ENCODE peak calls at places on chromosome X, in eight cellular contexts. U is testis, X is body of pancreas, T is aorta, S is GM23248, O is tibial artery, D is Panc1, G is PC-9. K is an unnamed sample.

GRCh38 chrX:38898261-38898660 is 97.0 kb downstream of the MID1IP1 start:
- DNase-seq in U (no peak), X (no peak), T (no peak), S (no peak), O (no peak), D (no peak), G (no peak), K (no peak)

GRCh38 chrX:129908636-129909035 is 2.7 kb downstream of the UTP14A start:
- DNase-seq in U (no peak), X (no peak), T (no peak), S (no peak), O (no peak), D (no peak), G (no peak), K (no peak)

GRCh38 chrX:14963447-14964236 is 90.4 kb downstream of the MOSPD2 start:
- DNase-seq in U (no peak), X (no peak), T (no peak), S (peak; percentile 53), O (no peak), D (no peak), G (no peak), K (no peak)

GRCh38 chrX:101416691-101417090 is 8.7 kb downstream of the HNRNPH2 start:
- DNase-seq in U (no peak), X (no peak), T (no peak), S (no peak), O (no peak), D (no peak), G (no peak), K (no peak)

GRCh38 chrX:30713061-30713525 is 59.9 kb downstream of the GK start:
- DNase-seq in U (peak; percentile 57), X (peak; percentile 61), T (peak; percentile 58), S (peak; percentile 73), O (peak; percentile 59), D (peak; percentile 12), G (peak; percentile 22), K (peak; percentile 42)

GRCh38 chrX:20437678-20438077 is 171.0 kb upstream of the RPS6KA3 start:
- DNase-seq in U (no peak), X (no peak), T (no peak), S (no peak), O (no peak), D (no peak), G (no peak), K (peak; percentile 21)

GRCh38 chrX:124726881-124727280 is 380.5 kb downstream of the SH2D1A start:
- DNase-seq in U (no peak), X (no peak), T (no peak), S (no peak), O (no peak), D (no peak), G (no peak), K (no peak)

GRCh38 chrX:19794690-19795089 is 92.7 kb downstream of the SH3KBP1 start:
- DNase-seq in U (no peak), X (no peak), T (no peak), S (peak; percentile 14), O (no peak), D (no peak), G (no peak), K (peak; percentile 29)

GRCh38 chrX:9829308-9830267 is 43.4 kb downstream of the SHROOM2 start:
- DNase-seq in U (no peak), X (no peak), T (no peak), S (peak; percentile 14), O (no peak), D (no peak), G (peak; percentile 59), K (no peak)

GRCh38 chrX:93874554-93874953 is 200.5 kb downstream of the FAM133A start:
- DNase-seq in U (peak; percentile 33), X (peak; percentile 32), T (no peak), S (peak; percentile 20), O (no peak), D (no peak), G (peak; percentile 3), K (no peak)

GRCh38 chrX:132651411-132652086 is 162.7 kb upstream of the MBNL3 start:
- DNase-seq in U (no peak), X (no peak), T (no peak), S (peak; percentile 56), O (no peak), D (no peak), G (no peak), K (no peak)

GRCh38 chrX:103878466-103879151 is 46.6 kb upstream of the RAB9B start:
- DNase-seq in U (no peak), X (no peak), T (no peak), S (peak; percentile 75), O (no peak), D (peak; percentile 24), G (peak; percentile 6), K (no peak)

GRCh38 chrX:46588263-46588662 is 14.7 kb downstream of the CHST7 start:
- DNase-seq in U (peak; percentile 40), X (peak; percentile 27), T (peak; percentile 50), S (peak; percentile 66), O (peak; percentile 63), D (no peak), G (no peak), K (no peak)

GRCh38 chrX:43469391-43470054 is 186.6 kb upstream of the MAOA start:
- DNase-seq in U (no peak), X (no peak), T (no peak), S (no peak), O (no peak), D (no peak), G (no peak), K (peak; percentile 7)

GRCh38 chrX:9677098-9677739 is 88.4 kb downstream of the GPR143 start:
- DNase-seq in U (no peak), X (no peak), T (no peak), S (peak; percentile 23), O (no peak), D (no peak), G (no peak), K (peak; percentile 80)

GRCh38 chrX:15399901-15400500 is 15.8 kb upstream of the VEGFD start:
- DNase-seq in U (no peak), X (no peak), T (no peak), S (no peak), O (no peak), D (no peak), G (no peak), K (no peak)

GRCh38 chrX:135632353-135632752 is 81.1 kb upstream of the CT45A1 start:
- DNase-seq in U (no peak), X (no peak), T (no peak), S (no peak), O (no peak), D (no peak), G (no peak), K (no peak)

DNA sequence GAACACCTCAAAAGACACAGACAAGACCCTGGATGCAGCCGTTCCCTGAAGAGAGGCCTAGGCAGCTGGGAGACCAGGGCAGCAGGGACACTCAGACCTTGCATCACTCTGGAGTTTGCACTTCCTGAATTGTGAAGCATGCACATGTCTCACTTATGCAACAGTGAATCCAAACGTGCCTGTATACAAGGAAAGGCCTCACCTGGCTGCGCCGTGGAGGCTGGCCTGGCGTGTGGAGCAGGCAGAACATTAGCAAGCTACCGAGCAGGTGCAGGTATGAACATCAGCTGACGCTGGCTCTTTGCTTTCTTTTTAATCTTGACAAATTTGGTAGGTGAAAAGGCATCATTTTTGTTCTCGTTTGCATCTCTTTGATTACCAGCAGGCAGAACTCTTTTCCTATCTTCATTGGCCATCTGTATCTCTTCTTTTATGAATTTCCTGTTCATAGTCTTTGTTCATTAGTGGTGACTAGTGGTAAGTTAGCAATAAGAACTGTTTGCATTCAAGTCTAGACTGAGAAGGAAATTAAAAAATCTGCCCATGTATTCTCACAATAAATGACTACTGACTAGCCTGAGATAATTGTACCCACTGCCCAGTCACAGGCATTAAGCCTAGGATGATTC is 37.2 kb upstream of the IRAK1 start:
- DNase-seq in U (no peak), X (peak; percentile 56), T (no peak), S (peak; percentile 43), O (no peak), D (no peak), G (no peak), K (peak; percentile 86)
- H3K27ac ChIP-seq in U (no peak overlapping the region), X (peak overlapping the region; percentile 34), T (no peak overlapping the region), S (peak overlapping the region; percentile 35), O (no peak overlapping the region), D (no peak overlapping the region), G (peak overlapping the region; percentile 6), K (peak overlapping the region; percentile 21)

DNA sequence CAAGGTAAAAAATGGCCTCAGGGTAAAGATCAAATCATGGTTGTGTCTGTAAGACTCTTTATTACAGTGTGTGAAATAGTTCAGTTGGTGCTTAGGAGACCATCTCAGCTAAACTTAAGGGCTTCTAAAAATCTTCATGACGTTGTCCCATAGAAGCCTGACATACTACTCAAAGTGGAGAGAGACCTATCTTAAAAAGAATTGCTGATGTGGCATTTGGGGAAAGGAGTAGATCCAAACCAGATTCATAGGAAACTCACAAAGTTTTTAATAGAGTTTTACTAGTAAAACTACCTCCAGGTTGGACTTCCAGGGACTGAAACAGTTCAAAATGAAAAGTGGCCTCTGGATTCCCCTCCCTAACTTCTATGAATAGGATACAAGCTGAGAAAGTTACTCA is 81.6 kb downstream of the ZNF81 start:
- DNase-seq in U (no peak), X (no peak), T (no peak), S (no peak), O (no peak), D (no peak), G (no peak), K (no peak)
- H3K9me3 ChIP-seq in U (no peaks in the 10 kb centered on the region), X (no peaks in the 10 kb centered on the region), T (peaks cover 4% of the 10 kb centered on the region), S (no peaks in the 10 kb centered on the region), O (peaks cover 55% of the 10 kb centered on the region), D (peaks cover 34% of the 10 kb centered on the region), G (no peaks in the 10 kb centered on the region), K (peaks cover 2% of the 10 kb centered on the region)

DNA sequence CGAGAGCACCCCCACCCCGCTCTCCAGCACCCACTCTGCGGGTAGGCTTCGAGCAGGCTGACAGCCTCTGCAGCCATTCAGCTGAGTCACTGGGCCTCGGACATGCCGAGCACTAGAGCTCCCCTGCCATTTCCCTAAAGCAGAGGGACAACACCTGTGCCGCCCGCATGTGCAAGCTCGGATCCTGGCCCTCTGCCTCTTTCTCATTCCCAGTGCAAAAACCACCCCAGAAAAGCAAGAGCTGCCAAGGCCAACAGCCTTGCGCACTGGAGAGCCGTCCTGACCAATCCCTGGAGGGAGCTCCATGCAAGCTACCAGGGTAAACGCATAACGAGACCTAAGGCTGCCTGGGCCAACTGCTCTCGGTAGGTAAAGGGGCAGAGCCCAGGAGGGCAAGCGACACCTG is 5.3 kb downstream of the HCFC1 start:
- DNase-seq in U (peak; percentile 49), X (peak; percentile 77), T (peak; percentile 53), S (peak; percentile 46), O (peak; percentile 81), D (no peak), G (no peak), K (no peak)
- H3K4me3 ChIP-seq in U (no peak overlapping the region), X (no peak overlapping the region), T (no peak overlapping the region), S (no peak overlapping the region), O (no peak overlapping the region), D (no peak overlapping the region), G (no peak overlapping the region), K (no peak overlapping the region)

DNA sequence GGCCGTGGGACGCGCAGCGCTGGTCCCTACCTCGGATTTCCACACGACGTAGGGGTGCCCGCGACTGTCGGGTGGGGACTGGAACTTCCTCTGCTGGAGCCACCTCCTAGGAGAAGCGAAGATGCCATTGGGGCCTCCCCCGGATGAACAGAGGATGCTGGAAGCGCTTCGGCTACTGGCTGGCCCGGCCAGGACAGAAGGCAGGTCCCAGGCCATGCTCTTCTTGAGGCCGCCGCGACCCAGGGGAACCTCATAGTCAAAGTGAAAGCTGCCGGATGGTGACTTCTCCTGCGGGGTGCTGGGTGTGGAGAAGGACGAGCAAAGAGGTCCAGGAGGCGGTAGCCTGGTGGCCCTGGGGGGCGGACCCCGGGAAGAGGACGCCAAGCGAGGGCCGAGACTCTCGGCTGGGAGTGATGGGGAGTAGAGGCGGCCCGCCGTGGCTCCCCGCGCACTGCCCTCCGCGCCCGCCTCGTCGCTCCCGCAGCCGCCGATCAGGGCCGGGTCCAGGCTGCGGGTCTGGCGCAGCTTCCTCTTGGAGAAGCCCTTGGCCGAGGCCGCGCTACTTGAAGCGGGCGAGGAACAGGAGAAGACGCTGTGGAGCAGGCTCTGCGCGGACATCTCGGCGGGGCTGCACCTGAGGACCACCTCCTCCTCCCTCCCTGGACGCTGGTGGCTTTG is 1.4 kb downstream of the ARHGAP6 start:
- DNase-seq in U (no peak), X (peak; percentile 5), T (peak; percentile 38), S (peak; percentile 19), O (no peak), D (no peak), G (no peak), K (no peak)
- H3K27ac ChIP-seq in U (no peak overlapping the region), X (no peak overlapping the region), T (no peak overlapping the region), S (no peak overlapping the region), O (peak overlapping the region; percentile 70), D (no peak overlapping the region), G (no peak overlapping the region), K (no peak overlapping the region)

K was measured in small intestine.